ENCODE peak calls at places on chromosomes 7 and 10, in six cellular contexts. One of them, this sample, is unnamed.

GRCh38 chr7:5528071-5528814 is 104.6 kb upstream of the TNRC18 start:
- DNase-seq in CD8-positive, alpha-beta T cell: no peak
- DNase-seq in H9: no peak
- DNase-seq in esophagus squamous epithelium: no peak
- DNase-seq in nephron progenitor cell: no peak
- DNase-seq in activated B cell treated with CpG ODN at 0.5 μM for 24 hours: peak
- DNase-seq in this sample: no peak

GRCh38 chr7:497946-498655 is 21.5 kb downstream of the PDGFA start:
- DNase-seq in CD8-positive, alpha-beta T cell: no peak
- DNase-seq in activated B cell treated with CpG ODN at 0.5 μM for 24 hours: no peak
- DNase-seq in nephron progenitor cell: no peak
- DNase-seq in H9: no peak
- DNase-seq in esophagus squamous epithelium: no peak
- DNase-seq in this sample: no peak

GRCh38 chr10:15420858-15421257 is 49.8 kb upstream of the FAM171A1 start:
- DNase-seq in nephron progenitor cell: no peak
- DNase-seq in CD8-positive, alpha-beta T cell: no peak
- DNase-seq in H9: no peak
- DNase-seq in activated B cell treated with CpG ODN at 0.5 μM for 24 hours: no peak
- DNase-seq in esophagus squamous epithelium: no peak
- DNase-seq in this sample: no peak

GRCh38 chr10:31593124-31593523 is 274.1 kb downstream of the ZEB1 start:
- DNase-seq in activated B cell treated with CpG ODN at 0.5 μM for 24 hours: no peak
- DNase-seq in esophagus squamous epithelium: no peak
- DNase-seq in CD8-positive, alpha-beta T cell: no peak
- DNase-seq in H9: no peak
- DNase-seq in nephron progenitor cell: no peak
- DNase-seq in this sample: no peak

GRCh38 chr7:528451-528850 is 8.8 kb upstream of the PDGFA start:
- DNase-seq in H9: no peak
- DNase-seq in activated B cell treated with CpG ODN at 0.5 μM for 24 hours: no peak
- DNase-seq in CD8-positive, alpha-beta T cell: no peak
- DNase-seq in nephron progenitor cell: no peak
- DNase-seq in esophagus squamous epithelium: no peak
- DNase-seq in this sample: no peak

GRCh38 chr10:44411251-44411650 is 26.4 kb upstream of the CXCL12 start:
- DNase-seq in H9: no peak
- DNase-seq in activated B cell treated with CpG ODN at 0.5 μM for 24 hours: no peak
- DNase-seq in esophagus squamous epithelium: no peak
- DNase-seq in CD8-positive, alpha-beta T cell: no peak
- DNase-seq in nephron progenitor cell: no peak
- DNase-seq in this sample: no peak

GRCh38 chr7:136104269-136104603 is 127.1 kb upstream of the MTPN start:
- DNase-seq in activated B cell treated with CpG ODN at 0.5 μM for 24 hours: no peak
- DNase-seq in H9: no peak
- DNase-seq in nephron progenitor cell: no peak
- DNase-seq in CD8-positive, alpha-beta T cell: no peak
- DNase-seq in esophagus squamous epithelium: no peak
- DNase-seq in this sample: no peak

GRCh38 chr7:74027683-74028320 is at the start of gene ELN:
- DNase-seq in CD8-positive, alpha-beta T cell: no peak
- DNase-seq in nephron progenitor cell: no peak
- DNase-seq in esophagus squamous epithelium: no peak
- DNase-seq in activated B cell treated with CpG ODN at 0.5 μM for 24 hours: no peak
- DNase-seq in H9: no peak
- DNase-seq in this sample: no peak

GRCh38 chr10:47009215-47009838 is 98.1 kb downstream of the PTPN20 start:
- DNase-seq in H9: no peak
- DNase-seq in activated B cell treated with CpG ODN at 0.5 μM for 24 hours: no peak
- DNase-seq in CD8-positive, alpha-beta T cell: no peak
- DNase-seq in esophagus squamous epithelium: no peak
- DNase-seq in nephron progenitor cell: no peak
- DNase-seq in this sample: no peak

GRCh38 chr10:16509996-16510395 is 11.7 kb downstream of the C1QL3 start:
- DNase-seq in H9: no peak
- DNase-seq in nephron progenitor cell: no peak
- DNase-seq in CD8-positive, alpha-beta T cell: no peak
- DNase-seq in esophagus squamous epithelium: no peak
- DNase-seq in activated B cell treated with CpG ODN at 0.5 μM for 24 hours: no peak
- DNase-seq in this sample: no peak

GRCh38 chr10:3057946-3058345 is 9.4 kb upstream of the PFKP start:
- DNase-seq in activated B cell treated with CpG ODN at 0.5 μM for 24 hours: no peak
- DNase-seq in H9: no peak
- DNase-seq in nephron progenitor cell: no peak
- DNase-seq in CD8-positive, alpha-beta T cell: no peak
- DNase-seq in esophagus squamous epithelium: no peak
- DNase-seq in this sample: no peak

GRCh38 chr10:132908621-132909295 is 33.6 kb downstream of the CFAP46 start:
- DNase-seq in nephron progenitor cell: no peak
- DNase-seq in esophagus squamous epithelium: no peak
- DNase-seq in activated B cell treated with CpG ODN at 0.5 μM for 24 hours: no peak
- DNase-seq in CD8-positive, alpha-beta T cell: no peak
- DNase-seq in H9: no peak
- DNase-seq in this sample: no peak

GRCh38 chr7:77455334-77455733 is 39.2 kb upstream of the GSAP start:
- DNase-seq in CD8-positive, alpha-beta T cell: no peak
- DNase-seq in esophagus squamous epithelium: no peak
- DNase-seq in nephron progenitor cell: no peak
- DNase-seq in H9: no peak
- DNase-seq in activated B cell treated with CpG ODN at 0.5 μM for 24 hours: no peak
- DNase-seq in this sample: no peak

GRCh38 chr10:3783313-3783689 is 1.7 kb downstream of the KLF6 start:
- DNase-seq in activated B cell treated with CpG ODN at 0.5 μM for 24 hours: peak
- DNase-seq in esophagus squamous epithelium: no peak
- DNase-seq in H9: peak
- DNase-seq in CD8-positive, alpha-beta T cell: no peak
- DNase-seq in nephron progenitor cell: peak
- DNase-seq in this sample: peak

GRCh38 chr10:86709786-86710185 is 41.5 kb downstream of the LDB3 start:
- DNase-seq in H9: no peak
- DNase-seq in CD8-positive, alpha-beta T cell: no peak
- DNase-seq in esophagus squamous epithelium: no peak
- DNase-seq in activated B cell treated with CpG ODN at 0.5 μM for 24 hours: no peak
- DNase-seq in nephron progenitor cell: no peak
- DNase-seq in this sample: no peak

GRCh38 chr7:129085148-129085547 is 30.2 kb upstream of the TNPO3 start:
- DNase-seq in activated B cell treated with CpG ODN at 0.5 μM for 24 hours: no peak
- DNase-seq in CD8-positive, alpha-beta T cell: no peak
- DNase-seq in nephron progenitor cell: no peak
- DNase-seq in esophagus squamous epithelium: no peak
- DNase-seq in H9: no peak
- DNase-seq in this sample: no peak

GRCh38 chr10:4353964-4354363 is 472.0 kb upstream of the AKR1E2 start:
- DNase-seq in activated B cell treated with CpG ODN at 0.5 μM for 24 hours: no peak
- DNase-seq in CD8-positive, alpha-beta T cell: no peak
- DNase-seq in esophagus squamous epithelium: no peak
- DNase-seq in H9: no peak
- DNase-seq in nephron progenitor cell: no peak
- DNase-seq in this sample: no peak

GRCh38 chr7:12031186-12031585 is 179.9 kb upstream of the TMEM106B start:
- DNase-seq in activated B cell treated with CpG ODN at 0.5 μM for 24 hours: no peak
- DNase-seq in CD8-positive, alpha-beta T cell: no peak
- DNase-seq in H9: no peak
- DNase-seq in esophagus squamous epithelium: no peak
- DNase-seq in nephron progenitor cell: no peak
- DNase-seq in this sample: no peak

GRCh38 chr7:138880881-138881577 is 83.0 kb upstream of the ATP6V0A4 start:
- DNase-seq in CD8-positive, alpha-beta T cell: no peak
- DNase-seq in H9: no peak
- DNase-seq in nephron progenitor cell: no peak
- DNase-seq in esophagus squamous epithelium: no peak
- DNase-seq in activated B cell treated with CpG ODN at 0.5 μM for 24 hours: no peak
- DNase-seq in this sample: no peak

GRCh38 chr10:93859049-93859655 is 34.6 kb upstream of the SLC35G1 start:
- DNase-seq in CD8-positive, alpha-beta T cell: no peak
- DNase-seq in nephron progenitor cell: no peak
- DNase-seq in esophagus squamous epithelium: no peak
- DNase-seq in activated B cell treated with CpG ODN at 0.5 μM for 24 hours: no peak
- DNase-seq in H9: no peak
- DNase-seq in this sample: no peak

GRCh38 chr7:127251458-127252379 is 1.0 kb downstream of the GRM8 start:
- DNase-seq in H9: peak
- DNase-seq in esophagus squamous epithelium: no peak
- DNase-seq in nephron progenitor cell: peak
- DNase-seq in activated B cell treated with CpG ODN at 0.5 μM for 24 hours: peak
- DNase-seq in CD8-positive, alpha-beta T cell: no peak
- DNase-seq in this sample: peak

GRCh38 chr10:86899670-86900276 is 57.6 kb downstream of the MMRN2 start:
- DNase-seq in CD8-positive, alpha-beta T cell: no peak
- DNase-seq in H9: no peak
- DNase-seq in nephron progenitor cell: peak
- DNase-seq in esophagus squamous epithelium: no peak
- DNase-seq in activated B cell treated with CpG ODN at 0.5 μM for 24 hours: no peak
- DNase-seq in this sample: peak

GRCh38 chr7:36109013-36109627 is 43.9 kb upstream of the EEPD1 start:
- DNase-seq in nephron progenitor cell: no peak
- DNase-seq in activated B cell treated with CpG ODN at 0.5 μM for 24 hours: no peak
- DNase-seq in esophagus squamous epithelium: no peak
- DNase-seq in H9: no peak
- DNase-seq in CD8-positive, alpha-beta T cell: no peak
- DNase-seq in this sample: no peak

GRCh38 chr7:135769403-135769802 is 20.8 kb upstream of the FAM180A start:
- DNase-seq in esophagus squamous epithelium: no peak
- DNase-seq in nephron progenitor cell: no peak
- DNase-seq in CD8-positive, alpha-beta T cell: no peak
- DNase-seq in H9: no peak
- DNase-seq in activated B cell treated with CpG ODN at 0.5 μM for 24 hours: no peak
- DNase-seq in this sample: no peak

DNA sequence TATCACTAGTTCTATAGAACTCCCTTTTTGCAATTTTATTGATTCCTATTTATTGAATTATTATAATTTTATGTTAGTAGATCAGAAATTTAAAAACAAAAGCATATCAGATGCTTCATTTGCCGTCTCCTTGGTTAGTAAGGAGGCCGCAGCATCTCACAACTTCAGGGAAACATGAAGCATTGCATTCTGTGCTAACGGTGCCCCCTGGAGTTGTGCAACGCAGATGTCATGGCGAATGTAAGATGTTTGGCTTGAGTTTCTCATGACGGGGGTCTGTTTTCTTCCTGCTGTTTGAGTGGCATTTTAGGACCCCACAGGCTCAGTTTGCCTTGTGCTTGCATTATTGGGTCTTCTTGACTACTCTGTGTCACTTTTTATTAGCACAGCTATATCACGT is 124.8 kb downstream of the CNNM2 start:
- DNase-seq in H9: no peak
- DNase-seq in CD8-positive, alpha-beta T cell: no peak
- DNase-seq in nephron progenitor cell: no peak
- DNase-seq in activated B cell treated with CpG ODN at 0.5 μM for 24 hours: no peak
- DNase-seq in esophagus squamous epithelium: no peak
- DNase-seq in this sample: no peak
- TF ChIP-seq CTCF in H9: peak
- TF ChIP-seq CTCF in CD8-positive, alpha-beta T cell: no peak
- TF ChIP-seq CTCF in nephron progenitor cell: no peak
- TF ChIP-seq CTCF in activated B cell treated with CpG ODN at 0.5 μM for 24 hours: no peak
- TF ChIP-seq CTCF in esophagus squamous epithelium: no peak
- TF ChIP-seq CTCF in this sample: no peak

DNA sequence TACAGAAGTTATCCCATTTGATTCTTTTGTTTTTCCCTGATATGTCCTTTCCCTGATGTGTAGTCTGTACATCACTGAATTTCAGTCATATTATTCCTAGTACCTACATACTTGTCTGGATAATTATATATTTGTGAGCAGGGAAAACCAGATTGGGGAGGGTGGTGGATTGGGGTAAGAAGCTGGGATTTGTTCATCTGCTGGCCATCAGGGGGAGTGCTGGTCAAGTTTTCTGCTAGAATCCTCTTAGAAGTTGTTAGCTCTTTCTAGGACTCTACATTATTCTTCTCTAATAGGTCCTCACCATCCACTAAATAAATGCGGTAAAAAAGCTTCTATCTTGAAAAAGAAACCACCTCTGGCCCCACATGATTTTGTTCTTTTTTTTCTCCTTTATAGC is 232.7 kb upstream of the TAC1 start:
- DNase-seq in esophagus squamous epithelium: no peak
- DNase-seq in CD8-positive, alpha-beta T cell: no peak
- DNase-seq in H9: peak
- DNase-seq in activated B cell treated with CpG ODN at 0.5 μM for 24 hours: no peak
- DNase-seq in nephron progenitor cell: peak
- DNase-seq in this sample: peak
- TF ChIP-seq CTCF in esophagus squamous epithelium: no peak
- TF ChIP-seq CTCF in CD8-positive, alpha-beta T cell: no peak
- TF ChIP-seq CTCF in H9: peak
- TF ChIP-seq CTCF in activated B cell treated with CpG ODN at 0.5 μM for 24 hours: no peak
- TF ChIP-seq CTCF in nephron progenitor cell: peak
- TF ChIP-seq CTCF in this sample: peak

DNA sequence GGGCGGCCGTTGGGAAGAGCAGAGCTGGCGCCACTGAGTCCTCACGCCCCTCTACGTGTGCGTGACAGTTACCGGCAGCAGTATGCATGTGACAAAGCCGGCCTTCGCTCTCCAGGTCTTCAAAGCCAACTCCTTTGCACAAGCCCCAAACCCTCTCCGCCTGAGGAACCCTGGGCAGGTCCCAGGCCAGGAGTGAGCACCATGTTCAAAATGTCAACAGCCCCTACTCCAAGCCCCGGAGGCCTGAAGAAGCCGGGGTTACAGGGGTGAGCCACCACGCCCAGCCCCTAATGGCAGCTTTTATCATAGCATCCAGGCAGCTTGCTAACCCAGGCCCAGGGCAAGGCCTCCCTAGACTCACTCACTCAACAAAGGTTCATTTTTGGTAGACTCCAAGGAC is 70.8 kb downstream of the OAT start:
- DNase-seq in nephron progenitor cell: no peak
- DNase-seq in CD8-positive, alpha-beta T cell: no peak
- DNase-seq in H9: peak
- DNase-seq in esophagus squamous epithelium: no peak
- DNase-seq in activated B cell treated with CpG ODN at 0.5 μM for 24 hours: no peak
- DNase-seq in this sample: peak
- TF ChIP-seq CTCF in nephron progenitor cell: no peak
- TF ChIP-seq CTCF in CD8-positive, alpha-beta T cell: no peak
- TF ChIP-seq CTCF in H9: peak
- TF ChIP-seq CTCF in esophagus squamous epithelium: no peak
- TF ChIP-seq CTCF in activated B cell treated with CpG ODN at 0.5 μM for 24 hours: no peak
- TF ChIP-seq CTCF in this sample: peak

DNA sequence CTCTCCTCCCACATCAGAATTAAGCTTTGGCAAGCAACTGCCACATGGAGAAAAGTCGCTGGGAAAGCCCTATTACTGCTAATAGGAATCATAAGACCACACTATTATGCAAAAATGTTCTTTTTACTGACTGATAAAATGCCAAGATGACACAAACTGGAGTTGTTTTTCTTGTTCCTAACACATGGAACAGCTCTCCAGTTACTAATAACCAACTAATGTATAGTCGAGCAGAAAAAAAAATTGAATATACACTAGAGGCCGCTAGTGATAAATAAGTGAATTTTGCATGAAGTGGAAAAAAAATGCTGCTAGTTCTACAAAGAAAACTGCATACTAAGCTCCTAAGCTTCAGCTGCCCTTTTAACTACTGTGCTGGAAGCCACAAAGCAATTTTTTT is 165.6 kb downstream of the TPK1 start:
- DNase-seq in CD8-positive, alpha-beta T cell: no peak
- DNase-seq in esophagus squamous epithelium: no peak
- DNase-seq in activated B cell treated with CpG ODN at 0.5 μM for 24 hours: no peak
- DNase-seq in nephron progenitor cell: no peak
- DNase-seq in H9: no peak
- DNase-seq in this sample: no peak
- TF ChIP-seq CTCF in CD8-positive, alpha-beta T cell: peak
- TF ChIP-seq CTCF in esophagus squamous epithelium: no peak
- TF ChIP-seq CTCF in activated B cell treated with CpG ODN at 0.5 μM for 24 hours: no peak
- TF ChIP-seq CTCF in nephron progenitor cell: no peak
- TF ChIP-seq CTCF in H9: no peak
- TF ChIP-seq CTCF in this sample: no peak

This sample was measured in endothelial cell.